ENCODE peak calls at places on chromosomes 11 and 22, in eight cellular contexts. X, U, T, Z, K, W, F and M are unnamed samples.

GRCh38 chr11:87330072-87330678 is 292.4 kb downstream of the TMEM135 start:
- DNase-seq in W (no peak), Z (no peak), F (no peak), K (no peak), X (no peak), T (no peak), U (no peak), M (no peak)

GRCh38 chr22:37284807-37285355 is 2.6 kb downstream of the CYTH4 start:
- DNase-seq in T (no peak), K (no peak), F (peak), U (no peak), W (no peak), Z (no peak), X (peak), M (no peak)

GRCh38 chr11:10758959-10759358 is 7.9 kb downstream of the CTR9 start:
- DNase-seq in X (no peak), U (no peak), Z (no peak), F (no peak), K (no peak), T (no peak), W (no peak), M (no peak)

GRCh38 chr22:32522237-32522636 is 47.6 kb downstream of the FBXO7 start:
- DNase-seq in U (no peak), W (no peak), K (no peak), T (no peak), X (no peak), F (no peak), Z (no peak), M (no peak)

GRCh38 chr11:35179466-35180135 is 40.6 kb downstream of the CD44 start:
- DNase-seq in X (no peak), W (no peak), Z (no peak), T (no peak), F (no peak), U (no peak), K (no peak), M (peak)

GRCh38 chr11:111733009-111733408 is 33.2 kb downstream of the PPP2R1B start:
- DNase-seq in K (peak), U (peak), X (no peak), F (peak), Z (no peak), W (no peak), T (no peak), M (peak)

GRCh38 chr22:39478461-39478860 is 21.6 kb downstream of the MGAT3 start:
- DNase-seq in K (peak), W (peak), X (peak), F (no peak), U (peak), T (no peak), Z (no peak), M (no peak)

GRCh38 chr11:40722179-40722795 is 737.2 kb downstream of the LRRC4C start:
- DNase-seq in Z (no peak), X (no peak), K (peak), W (peak), U (no peak), F (no peak), T (no peak), M (no peak)

GRCh38 chr22:41382610-41383009 is 868 bp downstream of the TEF start:
- DNase-seq in F (peak), T (no peak), K (no peak), U (no peak), X (no peak), W (peak), Z (no peak), M (no peak)

GRCh38 chr22:31650391-31650790 is 11.6 kb downstream of the PISD start:
- DNase-seq in U (no peak), T (no peak), X (no peak), F (no peak), Z (no peak), K (peak), W (no peak), M (peak)

GRCh38 chr22:30181459-30182353 is 64.9 kb downstream of the LIF start:
- DNase-seq in W (no peak), F (no peak), U (no peak), K (no peak), X (no peak), T (no peak), Z (no peak), M (no peak)

GRCh38 chr22:24380220-24381218 is 46.9 kb upstream of the ADORA2A start:
- DNase-seq in Z (no peak), X (no peak), F (no peak), U (no peak), K (no peak), W (no peak), T (no peak), M (no peak)

GRCh38 chr22:26172389-26172990 is 3.2 kb downstream of the SEZ6L start:
- DNase-seq in T (no peak), K (peak), U (no peak), Z (no peak), W (peak), X (peak), F (no peak), M (peak)

GRCh38 chr11:31870609-31871309 is 59.6 kb upstream of the PAX6 start:
- DNase-seq in X (peak), W (peak), F (no peak), K (peak), Z (no peak), U (peak), T (no peak), M (no peak)

GRCh38 chr22:48492371-48493320 is 1335.0 kb downstream of the BRD1 start:
- DNase-seq in Z (no peak), U (peak), X (no peak), K (peak), T (no peak), W (peak), F (peak), M (peak)

GRCh38 chr11:109077340-109077927 is 344.6 kb upstream of the C11orf87 start:
- DNase-seq in U (no peak), T (no peak), W (no peak), Z (no peak), K (no peak), F (no peak), X (no peak), M (no peak)

GRCh38 chr11:61058583-61059259 is 43.6 kb upstream of the CD5 start:
- DNase-seq in K (no peak), Z (no peak), T (no peak), X (no peak), F (no peak), U (no peak), W (no peak), M (no peak)

GRCh38 chr11:103433380-103433779 is 324.2 kb downstream of the DYNC2H1 start:
- DNase-seq in F (no peak), Z (no peak), U (no peak), X (no peak), W (no peak), K (peak), T (no peak), M (peak)

GRCh38 chr11:528166-528814 is 7.1 kb downstream of the HRAS start:
- DNase-seq in F (peak), X (no peak), U (no peak), W (no peak), K (no peak), T (no peak), Z (no peak), M (no peak)

GRCh38 chr11:102914238-102915043 is 39.7 kb upstream of the MMP12 start:
- DNase-seq in K (peak), T (no peak), Z (no peak), U (no peak), W (peak), F (no peak), X (no peak), M (peak)

GRCh38 chr11:61392991-61393595 is 706 bp downstream of the TMEM216 start:
- DNase-seq in K (peak), F (no peak), U (no peak), T (no peak), X (peak), Z (no peak), W (peak), M (no peak)

GRCh38 chr22:20002098-20002497 is 14.5 kb downstream of the ARVCF start:
- DNase-seq in U (peak), Z (no peak), T (no peak), F (no peak), K (no peak), X (no peak), W (no peak), M (no peak)

GRCh38 chr11:2213384-2213842 is 41.8 kb upstream of the TH start:
- DNase-seq in X (no peak), W (peak), F (peak), Z (no peak), U (peak), K (no peak), T (no peak), M (no peak)

GRCh38 chr22:49850959-49851815 is 2.5 kb upstream of the ZBED4 start:
- DNase-seq in F (no peak), W (no peak), K (no peak), U (no peak), Z (no peak), T (no peak), X (no peak), M (no peak)

GRCh38 chr11:89420981-89421380 is 70.2 kb downstream of the NOX4 start:
- DNase-seq in W (no peak), T (no peak), K (no peak), Z (no peak), U (no peak), F (no peak), X (no peak), M (no peak)

GRCh38 chr11:117511483-117511934 is 183.9 kb downstream of the CEP164 start:
- DNase-seq in X (no peak), F (no peak), T (no peak), U (no peak), W (no peak), K (no peak), Z (no peak), M (no peak)

GRCh38 chr11:76030973-76031590 is 175.2 kb downstream of the WNT11 start:
- DNase-seq in W (no peak), T (no peak), Z (no peak), U (no peak), X (no peak), F (no peak), K (peak), M (no peak)

GRCh38 chr11:65522640-65523322 is 2.1 kb upstream of the SCYL1 start:
- DNase-seq in F (no peak), T (no peak), Z (no peak), K (peak), W (no peak), U (peak), X (no peak), M (no peak)

GRCh38 chr22:38549106-38549884 is 20.7 kb downstream of the DMC1 start:
- DNase-seq in Z (no peak), X (no peak), U (no peak), F (no peak), T (no peak), K (no peak), W (no peak), M (no peak)